ENCODE peak calls at places on chromosomes 12 and 14, in eight cellular contexts. S is breast epithelium, U is endothelial cell of umbilical vein, M is sigmoid colon, E is esophagus muscularis mucosa, T is body of pancreas, Q is A549, L is GM12878. W is an unnamed sample.

GRCh38 chr14:89365071-89365801 is 51.8 kb downstream of the FOXN3 start:
- DNase-seq in S (no peak), U (no peak), M (no peak), E (no peak), T (no peak), Q (no peak), L (peak; percentile 81), W (no peak)

GRCh38 chr12:102811125-102811737 is 105.8 kb downstream of the PAH start:
- DNase-seq in S (no peak), U (peak; percentile 3), M (no peak), E (no peak), T (peak; percentile 30), Q (peak; percentile 38), L (no peak), W (no peak)

GRCh38 chr12:56193025-56193578 is 3.8 kb upstream of the SMARCC2 start:
- DNase-seq in S (peak; percentile 72), U (peak; percentile 85), M (peak; percentile 87), E (no peak), T (peak; percentile 88), Q (peak; percentile 79), L (peak; percentile 58), W (no peak)

GRCh38 chr14:50375760-50376159 is 20.9 kb downstream of the CDKL1 start:
- DNase-seq in S (no peak), U (no peak), M (no peak), E (no peak), T (no peak), Q (no peak), L (no peak), W (no peak)

GRCh38 chr12:9349888-9350885 is 142.0 kb upstream of the PZP start:
- DNase-seq in S (no peak), U (no peak), M (no peak), E (no peak), T (no peak), Q (no peak), L (no peak), W (no peak)

GRCh38 chr12:43349863-43350262 is 202.1 kb downstream of the ADAMTS20 start:
- DNase-seq in S (no peak), U (peak; percentile 33), M (no peak), E (no peak), T (no peak), Q (no peak), L (no peak), W (no peak)

GRCh38 chr12:14934511-14934910 is 3.8 kb downstream of the ERP27 start:
- DNase-seq in S (no peak), U (no peak), M (no peak), E (no peak), T (no peak), Q (no peak), L (no peak), W (no peak)

GRCh38 chr14:69268763-69269162 is 8.8 kb downstream of the GALNT16 start:
- DNase-seq in S (no peak), U (peak; percentile 44), M (no peak), E (no peak), T (no peak), Q (no peak), L (no peak), W (no peak)

GRCh38 chr12:27709932-27710591 is 570 bp upstream of the MRPS35 start:
- DNase-seq in S (no peak), U (peak; percentile 75), M (no peak), E (no peak), T (peak; percentile 53), Q (no peak), L (peak; percentile 9), W (no peak)

GRCh38 chr14:57071639-57072038 is 197.1 kb downstream of the EXOC5 start:
- DNase-seq in S (no peak), U (no peak), M (no peak), E (no peak), T (no peak), Q (no peak), L (no peak), W (no peak)

GRCh38 chr12:104486416-104486815 is 29.7 kb downstream of the CHST11 start:
- DNase-seq in S (no peak), U (no peak), M (no peak), E (no peak), T (no peak), Q (no peak), L (no peak), W (no peak)

GRCh38 chr14:94524093-94524492 is 14.8 kb upstream of the SERPINA12 start:
- DNase-seq in S (no peak), U (no peak), M (no peak), E (no peak), T (no peak), Q (no peak), L (no peak), W (no peak)

GRCh38 chr14:55124774-55125372 is 4.2 kb upstream of the LGALS3 start:
- DNase-seq in S (no peak), U (no peak), M (no peak), E (no peak), T (no peak), Q (no peak), L (no peak), W (no peak)

GRCh38 chr14:35161231-35161630 is 38.9 kb downstream of the PRORP start:
- DNase-seq in S (no peak), U (peak; percentile 28), M (no peak), E (no peak), T (no peak), Q (no peak), L (no peak), W (no peak)

GRCh38 chr12:127294651-127295205 is 972.2 kb upstream of the TMEM132C start:
- DNase-seq in S (no peak), U (no peak), M (no peak), E (no peak), T (no peak), Q (no peak), L (no peak), W (no peak)

GRCh38 chr12:107107381-107107780 is 14.0 kb upstream of the CRY1 start:
- DNase-seq in S (no peak), U (no peak), M (no peak), E (peak; percentile 26), T (no peak), Q (no peak), L (no peak), W (no peak)

GRCh38 chr12:124910561-124911478 is 3.6 kb downstream of the UBC start:
- DNase-seq in S (no peak), U (no peak), M (no peak), E (no peak), T (peak; percentile 39), Q (no peak), L (no peak), W (no peak)

GRCh38 chr12:3244219-3244750 is 167.1 kb downstream of the TSPAN9 start:
- DNase-seq in S (no peak), U (no peak), M (no peak), E (no peak), T (no peak), Q (no peak), L (no peak), W (no peak)

GRCh38 chr14:79643132-79643531 is 568.2 kb downstream of the DIO2 start:
- DNase-seq in S (no peak), U (no peak), M (no peak), E (no peak), T (no peak), Q (no peak), L (no peak), W (no peak)

DNA sequence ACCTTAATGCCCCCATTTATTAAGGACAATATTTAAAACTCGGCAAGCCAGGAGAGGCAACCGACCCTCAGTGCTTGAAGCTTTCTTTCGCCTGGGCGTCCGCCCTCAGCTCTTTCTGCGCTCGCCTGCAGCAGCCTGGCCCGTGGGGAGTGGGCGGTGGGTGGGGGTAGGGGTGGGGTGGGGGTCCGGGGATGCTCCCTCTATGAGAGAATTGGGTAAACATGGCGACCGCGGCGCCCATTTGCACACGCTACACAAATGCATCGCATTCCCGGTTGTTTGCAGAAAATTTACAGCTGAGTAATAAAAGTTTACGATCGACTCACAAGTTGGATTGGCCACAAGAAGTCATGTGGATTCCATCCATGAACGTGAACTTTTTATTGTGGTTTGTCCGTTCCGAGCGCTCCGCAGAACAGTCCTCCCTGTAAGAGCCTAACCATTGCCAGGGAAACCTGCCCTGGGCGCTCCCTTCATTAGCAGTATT is 7.7 kb downstream of the HOXC8 start:
- DNase-seq in S (no peak), U (no peak), M (no peak), E (no peak), T (no peak), Q (peak; percentile 78), L (no peak), W (no peak)
- H3K4me3 ChIP-seq in S (peak overlapping the region; percentile 65), U (no peak overlapping the region), M (peak overlapping the region; percentile 47), E (peak overlapping the region; percentile 48), T (no peak overlapping the region), Q (peak overlapping the region; percentile 61), L (no peak overlapping the region), W (no peak overlapping the region)

GRCh38 chr12:449203-449602 is 10.5 kb upstream of the B4GALNT3 start:
- DNase-seq in S (no peak), U (no peak), M (no peak), E (no peak), T (no peak), Q (no peak), L (no peak), W (no peak)

GRCh38 chr12:450438-450837 is 9.3 kb upstream of the B4GALNT3 start:
- DNase-seq in S (no peak), U (no peak), M (no peak), E (no peak), T (peak; percentile 59), Q (no peak), L (no peak), W (no peak)

GRCh38 chr12:442235-442884 is 17.4 kb upstream of the B4GALNT3 start:
- DNase-seq in S (no peak), U (peak; percentile 59), M (peak; percentile 65), E (no peak), T (peak; percentile 75), Q (peak; percentile 66), L (no peak), W (no peak)

GRCh38 chr12:452667-453210 is 7.0 kb upstream of the B4GALNT3 start:
- DNase-seq in S (no peak), U (no peak), M (no peak), E (no peak), T (peak; percentile 53), Q (no peak), L (no peak), W (no peak)

DNA sequence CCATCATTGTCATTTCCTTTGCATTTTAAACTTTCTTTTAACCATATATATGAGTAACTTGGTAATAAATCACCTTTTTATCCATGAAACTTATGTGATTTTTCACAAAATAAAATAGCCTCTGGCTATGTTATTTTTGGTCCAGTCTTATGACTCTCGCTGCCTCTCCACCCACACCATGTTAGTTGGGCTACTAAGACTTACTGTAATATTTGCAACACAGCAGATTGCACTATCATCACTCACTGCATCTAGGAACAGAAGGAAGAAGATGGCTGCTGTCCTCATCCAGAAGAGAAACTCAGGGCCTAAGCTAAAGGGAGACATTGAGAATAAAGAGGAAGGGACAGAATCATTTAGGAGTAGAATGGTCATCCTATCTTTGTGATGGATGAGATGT is 12.6 kb upstream of the B4GALNT3 start:
- DNase-seq in S (no peak), U (no peak), M (no peak), E (no peak), T (no peak), Q (no peak), L (no peak), W (no peak)
- TF ChIP-seq POLR2A in S (no peak), U (no peak), M (no peak), E (no peak), T (no peak), Q (no peak), L (no peak), W (no peak)

GRCh38 chr12:113329022-113329790 is 5.7 kb downstream of the SLC8B1 start:
- DNase-seq in S (no peak), U (peak; percentile 20), M (no peak), E (no peak), T (no peak), Q (no peak), L (no peak), W (no peak)
- TF ChIP-seq CTCF in S (no peak), U (no peak), M (no peak), E (no peak), T (no peak), Q (no peak), L (no peak), W (no peak)

GRCh38 chr12:26112232-26112631 is 12.6 kb downstream of the BHLHE41 start:
- DNase-seq in S (no peak), U (no peak), M (no peak), E (no peak), T (no peak), Q (no peak), L (no peak), W (no peak)
- H3K4me3 ChIP-seq in S (no peak overlapping the region), U (no peak overlapping the region), M (no peak overlapping the region), E (no peak overlapping the region), T (no peak overlapping the region), Q (no peak overlapping the region), L (no peak overlapping the region), W (no peak overlapping the region)